ENCODE peak calls at places on chromosome 6, in four cellular contexts. D, B, H and M are unnamed samples.

GRCh38 chr6:119985952-119986736 is 636.6 kb upstream of the MAN1A1 start:
- DNase-seq in H (no peak), B (no peak), D (no peak), M (peak; percentile 26)

GRCh38 chr6:68638225-68638900 is 3.3 kb downstream of the ADGRB3 start:
- DNase-seq in D (no peak), B (no peak), H (peak; percentile 57), M (peak; percentile 51)

GRCh38 chr6:132749111-132749510 is 8.6 kb downstream of the VNN2 start:
- DNase-seq in H (no peak), D (no peak), B (no peak), M (peak; percentile 35)

GRCh38 chr6:12150812-12151432 is 138.8 kb downstream of the HIVEP1 start:
- DNase-seq in B (no peak), D (peak; percentile 28), H (no peak), M (peak; percentile 56)

GRCh38 chr6:31246051-31246495 is 25.8 kb downstream of the HLA-C start:
- DNase-seq in D (no peak), H (no peak), B (no peak), M (no peak)

GRCh38 chr6:146287691-146288369 is 255.8 kb upstream of the RAB32 start:
- DNase-seq in D (no peak), B (no peak), H (no peak), M (no peak)

GRCh38 chr6:105226598-105227291 is 46.9 kb upstream of the POPDC3 start:
- DNase-seq in D (no peak), H (no peak), B (no peak), M (no peak)

GRCh38 chr6:110965629-110966229 is 7.2 kb downstream of the GTF3C6 start:
- DNase-seq in B (no peak), H (no peak), D (no peak), M (no peak)

GRCh38 chr6:26365633-26365995 is 616 bp downstream of the BTN3A2 start:
- DNase-seq in B (no peak), D (no peak), H (no peak), M (no peak)

GRCh38 chr6:5764401-5764955 is 242.2 kb downstream of the NRN1 start:
- DNase-seq in D (no peak), H (peak; percentile 32), B (no peak), M (no peak)

GRCh38 chr6:147678256-147678655 is 169.8 kb downstream of the SAMD5 start:
- DNase-seq in D (no peak), B (no peak), H (no peak), M (no peak)

GRCh38 chr6:108268845-108269244 is 8.0 kb upstream of the SNX3 start:
- DNase-seq in D (no peak), B (no peak), H (no peak), M (no peak)

GRCh38 chr6:143027058-143027457 is 33.6 kb upstream of the AIG1 start:
- DNase-seq in B (peak; percentile 21), D (peak; percentile 33), H (no peak), M (peak; percentile 56)

GRCh38 chr6:37021356-37022129 is 16.1 kb downstream of the FGD2 start:
- DNase-seq in D (peak; percentile 59), B (no peak), H (no peak), M (peak; percentile 74)

GRCh38 chr6:43009124-43009523 is 4.6 kb downstream of the MEA1 start:
- DNase-seq in H (peak; percentile 37), B (no peak), D (peak; percentile 22), M (peak; percentile 62)

GRCh38 chr6:170438402-170438753 is 114.7 kb downstream of the PSMB1 start:
- DNase-seq in H (peak; percentile 85), B (peak; percentile 90), D (no peak), M (peak; percentile 49)